ENCODE peak calls at places on chromosomes 4 and X, in ten cellular contexts. S is ovary; H is CD8-positive, alpha-beta T cell; M is A549; F is neural progenitor cell; Z is left ventricle myocardium inferior; C is lung; X is tibial nerve; T is heart left ventricle; J is vagina. O is an unnamed sample.

GRCh38 chr4:53902786-53903185 is 161.6 kb downstream of the CHIC2 start:
- DNase-seq in F (no peak), Z (no peak), T (no peak), X (no peak), J (no peak), C (no peak), M (no peak), S (no peak), H (no peak), O (no peak)

GRCh38 chr4:106587558-106587957 is 219.0 kb upstream of the GIMD1 start:
- DNase-seq in H (no peak), S (no peak), T (no peak), Z (no peak), C (no peak), M (no peak), F (no peak), X (no peak), J (no peak), O (no peak)

GRCh38 chr4:71184195-71184781 is 154.5 kb upstream of the SLC4A4 start:
- DNase-seq in Z (no peak), C (peak), J (no peak), M (peak), X (peak), F (peak), T (peak), S (no peak), H (peak), O (no peak)

GRCh38 chr4:82748781-82749504 is 49.7 kb downstream of the SCD5 start:
- DNase-seq in T (no peak), H (no peak), C (no peak), S (no peak), F (no peak), J (no peak), M (no peak), X (no peak), Z (no peak), O (no peak)

GRCh38 chrX:94560930-94561329 is 886.9 kb downstream of the FAM133A start:
- DNase-seq in C (no peak), S (no peak), Z (no peak), J (no peak), X (no peak), F (no peak), H (no peak), M (no peak), T (no peak), O (no peak)

GRCh38 chr4:100983426-100983825 is 363.9 kb downstream of the PPP3CA start:
- DNase-seq in X (no peak), Z (no peak), T (no peak), J (no peak), H (no peak), C (no peak), F (no peak), M (no peak), S (no peak), O (no peak)

GRCh38 chrX:118347131-118347530 is 1.2 kb downstream of the WDR44 start:
- DNase-seq in F (peak), C (no peak), X (no peak), J (no peak), M (no peak), S (no peak), H (no peak), Z (no peak), T (no peak), O (no peak)

GRCh38 chr4:107993969-107994368 is 4.3 kb downstream of the HADH start:
- DNase-seq in M (no peak), C (no peak), T (no peak), Z (no peak), S (no peak), J (no peak), X (no peak), H (no peak), F (no peak), O (no peak)

GRCh38 chr4:20618010-20618409 is 82.2 kb upstream of the PACRGL start:
- DNase-seq in J (no peak), T (peak), S (peak), X (peak), M (no peak), F (peak), H (no peak), Z (peak), C (peak), O (no peak)

DNA sequence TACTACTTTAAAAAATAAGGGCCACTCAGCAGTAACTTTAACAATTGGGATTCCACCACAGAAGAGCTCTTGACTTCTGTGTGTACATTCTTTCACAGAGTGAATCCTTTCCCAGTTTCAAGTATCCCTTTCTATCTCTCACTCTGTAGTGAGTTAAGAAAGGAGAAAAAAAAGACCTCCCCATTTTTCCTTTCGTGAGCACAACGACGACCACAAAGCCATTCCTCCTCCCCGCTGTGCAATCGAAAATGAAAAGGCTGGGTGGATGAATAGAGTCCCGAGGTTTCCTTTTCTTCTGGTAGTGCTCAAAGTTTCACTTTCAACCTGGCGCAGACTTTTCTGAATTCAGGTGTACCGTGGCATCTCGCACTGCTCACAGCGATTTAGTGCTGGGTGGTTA is 58.0 kb downstream of the TAB3 start:
- DNase-seq in H (peak), C (no peak), T (no peak), X (no peak), S (no peak), J (no peak), F (peak), Z (no peak), M (no peak), O (no peak)
- H3K27ac ChIP-seq in H (peak), C (no peak), T (no peak), X (no peak), S (no peak), J (no peak), F (no peak), Z (no peak), M (no peak), O (no peak)

DNA sequence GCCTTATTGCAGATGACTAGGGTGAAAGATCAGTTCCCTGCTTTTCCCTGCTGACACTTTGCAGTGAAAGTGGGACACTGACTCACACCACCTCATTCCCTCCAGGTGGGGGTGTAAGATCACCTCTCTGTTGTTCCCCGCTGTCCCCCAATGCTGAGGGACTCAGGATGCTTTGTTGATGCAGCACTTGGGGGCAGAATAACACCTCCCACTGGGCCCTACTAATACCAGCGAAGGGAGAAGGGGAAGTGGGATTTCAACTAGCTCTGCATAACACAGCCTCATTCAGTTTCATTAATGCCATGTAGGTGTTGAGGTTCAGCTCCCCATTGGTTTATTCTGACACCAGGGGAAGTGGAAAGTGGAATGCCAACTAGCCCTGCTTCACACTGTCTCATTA is 43.6 kb upstream of the IL1RAPL2 start:
- DNase-seq in S (no peak), H (no peak), T (no peak), C (no peak), X (no peak), J (no peak), F (no peak), Z (no peak), M (no peak), O (no peak)
- TF ChIP-seq CTCF in S (no peak), H (no peak), T (no peak), C (no peak), X (no peak), J (no peak), F (no peak), Z (no peak), M (no peak), O (no peak)

DNA sequence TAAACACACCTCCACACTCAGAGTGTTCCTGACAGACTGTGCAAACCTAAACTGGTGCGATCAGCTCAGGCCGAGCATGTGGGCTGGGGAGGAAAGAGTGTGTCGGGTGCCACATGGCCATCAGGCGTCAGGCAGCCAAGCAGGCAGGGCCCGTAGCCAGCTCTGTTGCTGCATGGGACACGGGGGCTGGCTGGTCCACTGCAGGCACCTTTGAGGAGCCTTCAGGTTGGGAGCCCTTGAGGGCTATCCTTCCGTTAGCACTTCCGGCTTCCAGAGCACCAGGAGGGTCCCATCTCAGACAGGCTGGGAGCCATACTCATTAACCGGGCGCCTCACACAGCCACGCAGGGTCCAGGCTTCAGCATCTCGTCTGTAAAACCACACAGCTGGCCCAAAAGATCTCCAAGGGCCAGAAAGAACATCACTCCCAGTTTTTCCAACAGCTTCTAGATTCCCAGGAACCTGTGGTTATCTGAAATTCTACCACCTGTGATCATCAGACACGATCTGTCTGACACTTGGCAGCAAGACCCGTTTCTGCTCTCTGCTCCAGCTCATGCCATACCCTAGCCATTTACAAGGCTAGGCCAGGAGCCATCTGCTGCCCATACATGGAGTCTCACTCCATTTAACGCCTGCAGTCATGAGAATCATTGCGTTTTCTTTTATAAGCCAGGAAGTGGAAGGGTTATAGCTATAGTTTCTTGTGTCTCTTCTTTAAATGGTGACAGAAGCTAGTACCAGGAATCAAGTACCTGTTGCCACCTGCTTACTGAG is 87.5 kb downstream of the NSUN7 start:
- DNase-seq in Z (no peak), X (no peak), F (no peak), M (no peak), C (no peak), J (no peak), T (peak), H (no peak), S (no peak), O (no peak)
- H3K4me3 ChIP-seq in Z (no peak), X (no peak), F (no peak), M (no peak), C (no peak), J (no peak), T (no peak), H (no peak), S (no peak), O (no peak)

GRCh38 chr4:146915132-146915531 is 30.5 kb downstream of the TTC29 start:
- DNase-seq in S (no peak), F (no peak), C (no peak), T (no peak), M (no peak), Z (no peak), H (no peak), X (no peak), J (no peak), O (no peak)
- H3K27ac ChIP-seq in S (no peak), F (no peak), C (no peak), T (no peak), M (no peak), Z (no peak), H (no peak), X (no peak), J (no peak), O (no peak)

GRCh38 chrX:21702725-21703228 is 44.6 kb upstream of the KLHL34 start:
- DNase-seq in S (no peak), Z (no peak), H (no peak), C (no peak), X (no peak), J (no peak), T (no peak), M (no peak), F (no peak), O (no peak)

GRCh38 chrX:21711848-21712197 is 46.1 kb downstream of the SMPX start:
- DNase-seq in T (no peak), J (no peak), M (no peak), X (no peak), C (no peak), Z (no peak), F (no peak), S (no peak), H (no peak), O (no peak)

GRCh38 chrX:21705215-21705614 is 47.1 kb upstream of the KLHL34 start:
- DNase-seq in F (no peak), S (no peak), C (no peak), Z (no peak), J (no peak), M (no peak), H (no peak), T (no peak), X (no peak), O (no peak)

GRCh38 chrX:21711126-21711847 is 46.6 kb downstream of the SMPX start:
- DNase-seq in Z (peak), M (no peak), T (peak), C (no peak), X (no peak), J (no peak), S (no peak), H (no peak), F (no peak), O (no peak)

DNA sequence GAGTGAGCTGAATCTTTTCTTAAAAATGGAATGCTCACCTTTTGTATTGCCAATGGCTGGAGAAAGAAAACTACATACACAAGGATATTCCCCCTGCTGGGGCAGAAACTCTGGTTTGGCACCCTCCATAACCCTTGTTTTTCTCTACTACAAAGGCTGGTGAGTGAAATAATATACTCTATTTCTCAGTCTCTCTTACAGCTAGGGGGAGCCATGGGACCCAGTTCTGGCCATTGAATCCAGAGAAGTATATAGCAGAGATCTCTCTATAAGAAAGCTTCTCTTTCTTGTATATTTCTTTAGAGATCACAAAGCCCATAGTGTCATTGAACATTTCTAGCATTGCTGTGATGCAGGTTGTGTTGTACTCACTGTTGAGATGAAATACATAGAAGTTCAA is 49.8 kb downstream of the SMPX start:
- DNase-seq in T (no peak), M (no peak), X (no peak), C (no peak), J (no peak), F (no peak), H (no peak), Z (no peak), S (no peak), O (no peak)
- TF ChIP-seq CTCF in T (peak), M (no peak), X (no peak), C (no peak), J (no peak), F (peak), H (no peak), Z (no peak), S (no peak), O (no peak)

DNA sequence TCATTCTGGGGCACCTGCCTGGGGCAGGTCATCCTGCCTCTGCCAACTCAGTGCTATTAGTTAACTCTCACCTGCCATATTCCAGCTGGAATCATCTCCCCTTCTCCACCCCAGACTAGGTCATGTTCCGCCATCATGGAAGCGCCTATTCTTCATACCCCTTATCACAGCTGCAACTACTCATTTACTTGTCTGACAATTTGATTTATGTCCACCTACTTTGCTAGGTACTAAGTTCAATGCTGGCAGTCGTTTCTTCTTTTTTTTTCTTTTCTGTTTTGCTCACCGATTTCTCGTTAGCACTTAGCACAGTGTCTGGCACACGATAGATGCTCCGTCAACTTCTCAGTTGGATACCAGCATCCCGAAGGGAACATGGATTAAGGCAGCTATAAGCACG is 1.1 kb upstream of the FMR1 start:
- DNase-seq in J (no peak), Z (no peak), M (no peak), T (no peak), F (no peak), C (no peak), X (no peak), S (no peak), H (no peak), O (no peak)
- H3K4me3 ChIP-seq in J (no peak), Z (no peak), M (no peak), T (no peak), F (no peak), C (no peak), X (no peak), S (no peak), H (no peak), O (no peak)

DNA sequence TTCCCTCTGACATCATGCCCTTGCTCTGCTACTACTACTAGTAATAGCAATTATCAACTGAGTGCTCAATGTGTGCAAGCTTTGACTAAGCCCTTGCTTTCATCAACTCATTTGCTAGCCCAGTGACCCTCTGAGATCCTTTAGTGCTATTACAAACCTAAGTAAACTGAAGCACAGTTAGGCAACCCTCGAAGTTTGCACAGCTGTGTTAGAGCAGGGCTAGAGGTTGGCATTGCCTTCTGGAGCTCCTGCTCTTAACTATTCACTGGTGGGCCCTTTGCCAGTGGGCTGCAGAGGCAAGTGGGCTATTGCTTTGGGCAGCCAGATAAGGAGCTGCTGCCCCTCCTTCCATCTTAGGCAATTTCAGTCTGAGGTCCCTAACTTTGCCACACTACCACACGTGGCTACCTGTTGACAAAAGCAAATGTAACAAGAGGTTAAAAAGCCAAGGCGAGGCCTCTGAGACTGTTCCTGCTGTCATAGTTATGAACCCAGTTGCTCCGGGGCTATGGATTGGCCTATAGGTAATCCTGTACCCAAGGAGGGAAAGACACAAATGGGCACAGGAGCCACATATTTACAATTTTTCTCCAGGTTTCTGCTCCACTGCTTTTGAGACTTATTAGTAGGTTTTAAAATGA is 41.5 kb upstream of the ANKRD50 start:
- DNase-seq in M (no peak), F (no peak), H (no peak), C (peak), T (no peak), X (no peak), Z (no peak), J (no peak), S (no peak), O (no peak)
- H3K27ac ChIP-seq in M (no peak), F (no peak), H (no peak), C (no peak), T (no peak), X (no peak), Z (no peak), J (no peak), S (no peak), O (no peak)

DNA sequence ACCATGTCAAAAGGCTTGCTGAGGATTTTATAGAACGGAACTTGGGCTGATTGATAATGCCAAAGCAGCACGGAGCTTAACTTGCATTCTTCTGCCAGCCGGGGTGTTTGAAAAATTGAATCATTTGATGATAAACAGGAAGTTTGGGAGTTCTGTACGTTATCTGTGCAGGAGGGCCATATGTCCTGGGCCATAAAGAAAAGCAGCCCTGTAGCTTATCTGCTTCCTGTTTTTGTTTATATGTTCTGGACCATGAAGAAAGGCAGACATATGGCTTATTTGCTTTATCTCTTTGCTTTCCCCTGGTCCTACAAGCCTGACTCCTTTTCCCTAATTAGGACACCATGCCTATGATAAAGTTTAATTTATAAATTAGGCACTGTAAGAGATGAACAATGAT is 62.4 kb downstream of the HOPX start:
- DNase-seq in T (no peak), X (no peak), M (no peak), J (no peak), F (no peak), H (no peak), Z (no peak), S (no peak), C (no peak), O (no peak)
- TF ChIP-seq CTCF in T (no peak), X (no peak), M (no peak), J (no peak), F (no peak), H (no peak), Z (no peak), S (no peak), C (no peak), O (no peak)

GRCh38 chr4:80172203-80172602 is 25.1 kb upstream of the PRDM8 start:
- DNase-seq in S (no peak), T (no peak), F (no peak), J (no peak), M (no peak), H (no peak), X (no peak), Z (no peak), C (no peak), O (no peak)

GRCh38 chr4:80173841-80174240 is 23.5 kb upstream of the PRDM8 start:
- DNase-seq in Z (no peak), T (no peak), H (no peak), J (no peak), C (no peak), S (no peak), M (no peak), X (no peak), F (no peak), O (no peak)

GRCh38 chr4:80171251-80171650 is 26.1 kb upstream of the PRDM8 start:
- DNase-seq in F (no peak), J (no peak), T (no peak), X (no peak), C (no peak), Z (no peak), H (no peak), S (no peak), M (no peak), O (no peak)

GRCh38 chr4:80173387-80173786 is 23.9 kb upstream of the PRDM8 start:
- DNase-seq in S (no peak), H (peak), C (no peak), X (no peak), J (no peak), M (no peak), T (no peak), F (peak), Z (no peak), O (no peak)

DNA sequence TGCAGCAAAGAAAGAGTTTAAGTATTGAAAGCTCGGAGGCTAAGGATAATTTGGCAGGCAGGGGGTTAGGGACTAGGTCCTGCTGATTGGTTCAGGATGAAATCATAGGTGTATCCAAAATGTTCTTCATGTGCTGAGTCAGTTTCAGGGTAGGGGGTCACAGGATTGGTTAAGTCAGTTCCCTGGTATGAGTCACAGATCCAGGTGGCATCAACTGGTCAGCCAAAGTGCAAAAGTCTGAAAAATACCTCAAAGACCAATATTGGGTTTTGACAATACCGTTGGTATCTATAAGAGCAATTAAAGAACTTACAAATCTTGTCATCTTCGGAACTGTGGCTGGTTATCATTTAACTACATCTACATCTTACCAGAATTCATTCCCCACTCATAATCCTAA is 25.6 kb upstream of the PRDM8 start:
- DNase-seq in C (no peak), Z (no peak), M (no peak), J (no peak), H (no peak), S (no peak), T (no peak), F (no peak), X (no peak), O (no peak)
- H3K4me3 ChIP-seq in C (no peak), Z (no peak), M (no peak), J (no peak), H (peak), S (no peak), T (no peak), F (no peak), X (no peak), O (no peak)

GRCh38 chr4:96916731-96917130 is 1076.8 kb downstream of the PDHA2 start:
- DNase-seq in J (no peak), C (no peak), H (no peak), T (no peak), X (no peak), M (no peak), S (no peak), F (peak), Z (no peak), O (no peak)
- H3K27ac ChIP-seq in J (no peak), C (no peak), H (no peak), T (no peak), X (no peak), M (no peak), S (no peak), F (no peak), Z (no peak), O (no peak)

O was measured in coronary artery.